ENCODE peak calls at places on chromosomes 11 and 22, in eight cellular contexts. One of them, this sample, is unnamed.

GRCh38 chr22:35229865-35230264 is 27.4 kb upstream of the HMGXB4 start:
- DNase-seq in AG09319: no peak
- DNase-seq in GM23338: no peak
- DNase-seq in mucosa of gallbladder: no peak
- DNase-seq in Right ventricle myocardium superior: no peak
- DNase-seq in activated T-cell treated with anti-CD3 and anti-CD28 coated beads, Interleukin-2, amount 50 U/mL, for 1 hour: no peak
- DNase-seq in kidney epithelial cell: no peak
- DNase-seq in activated effector memory CD4-positive, alpha-beta T cell treated with Interleukin-2 at 50 U/mL for 16 hours: no peak
- DNase-seq in this sample: no peak

GRCh38 chr22:46591890-46592289 is 28.3 kb upstream of the GRAMD4 start:
- DNase-seq in activated T-cell treated with anti-CD3 and anti-CD28 coated beads, Interleukin-2, amount 50 U/mL, for 1 hour: no peak
- DNase-seq in GM23338: no peak
- DNase-seq in Right ventricle myocardium superior: peak
- DNase-seq in activated effector memory CD4-positive, alpha-beta T cell treated with Interleukin-2 at 50 U/mL for 16 hours: no peak
- DNase-seq in AG09319: no peak
- DNase-seq in kidney epithelial cell: no peak
- DNase-seq in mucosa of gallbladder: no peak
- DNase-seq in this sample: no peak

GRCh38 chr22:44964722-44965078 is 45.1 kb downstream of the PHF21B start:
- DNase-seq in GM23338: no peak
- DNase-seq in mucosa of gallbladder: no peak
- DNase-seq in Right ventricle myocardium superior: no peak
- DNase-seq in activated effector memory CD4-positive, alpha-beta T cell treated with Interleukin-2 at 50 U/mL for 16 hours: no peak
- DNase-seq in AG09319: no peak
- DNase-seq in kidney epithelial cell: no peak
- DNase-seq in activated T-cell treated with anti-CD3 and anti-CD28 coated beads, Interleukin-2, amount 50 U/mL, for 1 hour: no peak
- DNase-seq in this sample: no peak

GRCh38 chr11:116053538-116053919 is 549.3 kb upstream of the CADM1 start:
- DNase-seq in Right ventricle myocardium superior: no peak
- DNase-seq in mucosa of gallbladder: no peak
- DNase-seq in GM23338: peak
- DNase-seq in activated T-cell treated with anti-CD3 and anti-CD28 coated beads, Interleukin-2, amount 50 U/mL, for 1 hour: no peak
- DNase-seq in activated effector memory CD4-positive, alpha-beta T cell treated with Interleukin-2 at 50 U/mL for 16 hours: no peak
- DNase-seq in kidney epithelial cell: no peak
- DNase-seq in AG09319: no peak
- DNase-seq in this sample: no peak

GRCh38 chr11:63623513-63624140 is 9.4 kb upstream of the PLAAT3 start:
- DNase-seq in activated effector memory CD4-positive, alpha-beta T cell treated with Interleukin-2 at 50 U/mL for 16 hours: no peak
- DNase-seq in GM23338: no peak
- DNase-seq in AG09319: no peak
- DNase-seq in mucosa of gallbladder: no peak
- DNase-seq in kidney epithelial cell: no peak
- DNase-seq in activated T-cell treated with anti-CD3 and anti-CD28 coated beads, Interleukin-2, amount 50 U/mL, for 1 hour: no peak
- DNase-seq in Right ventricle myocardium superior: no peak
- DNase-seq in this sample: no peak

GRCh38 chr11:818396-819128 is at the start of gene PNPLA2:
- DNase-seq in activated effector memory CD4-positive, alpha-beta T cell treated with Interleukin-2 at 50 U/mL for 16 hours: no peak
- DNase-seq in mucosa of gallbladder: no peak
- DNase-seq in GM23338: peak
- DNase-seq in activated T-cell treated with anti-CD3 and anti-CD28 coated beads, Interleukin-2, amount 50 U/mL, for 1 hour: no peak
- DNase-seq in kidney epithelial cell: no peak
- DNase-seq in Right ventricle myocardium superior: no peak
- DNase-seq in AG09319: no peak
- DNase-seq in this sample: no peak

GRCh38 chr11:89321401-89321800 is 143.7 kb downstream of the TYR start:
- DNase-seq in Right ventricle myocardium superior: no peak
- DNase-seq in activated T-cell treated with anti-CD3 and anti-CD28 coated beads, Interleukin-2, amount 50 U/mL, for 1 hour: no peak
- DNase-seq in kidney epithelial cell: no peak
- DNase-seq in AG09319: no peak
- DNase-seq in GM23338: no peak
- DNase-seq in activated effector memory CD4-positive, alpha-beta T cell treated with Interleukin-2 at 50 U/mL for 16 hours: no peak
- DNase-seq in mucosa of gallbladder: no peak
- DNase-seq in this sample: no peak

GRCh38 chr11:3866836-3867208 is 11.4 kb downstream of the STIM1 start:
- DNase-seq in mucosa of gallbladder: no peak
- DNase-seq in GM23338: no peak
- DNase-seq in kidney epithelial cell: no peak
- DNase-seq in Right ventricle myocardium superior: no peak
- DNase-seq in activated T-cell treated with anti-CD3 and anti-CD28 coated beads, Interleukin-2, amount 50 U/mL, for 1 hour: no peak
- DNase-seq in activated effector memory CD4-positive, alpha-beta T cell treated with Interleukin-2 at 50 U/mL for 16 hours: no peak
- DNase-seq in AG09319: no peak
- DNase-seq in this sample: no peak

GRCh38 chr11:2590131-2590950 is 109.5 kb downstream of the KCNQ1OT1 start:
- DNase-seq in activated effector memory CD4-positive, alpha-beta T cell treated with Interleukin-2 at 50 U/mL for 16 hours: no peak
- DNase-seq in activated T-cell treated with anti-CD3 and anti-CD28 coated beads, Interleukin-2, amount 50 U/mL, for 1 hour: no peak
- DNase-seq in GM23338: no peak
- DNase-seq in Right ventricle myocardium superior: peak
- DNase-seq in AG09319: no peak
- DNase-seq in kidney epithelial cell: no peak
- DNase-seq in mucosa of gallbladder: no peak
- DNase-seq in this sample: no peak

GRCh38 chr22:50104149-50104548 is 14.3 kb downstream of the MOV10L1 start:
- DNase-seq in kidney epithelial cell: no peak
- DNase-seq in activated effector memory CD4-positive, alpha-beta T cell treated with Interleukin-2 at 50 U/mL for 16 hours: no peak
- DNase-seq in Right ventricle myocardium superior: no peak
- DNase-seq in mucosa of gallbladder: no peak
- DNase-seq in activated T-cell treated with anti-CD3 and anti-CD28 coated beads, Interleukin-2, amount 50 U/mL, for 1 hour: no peak
- DNase-seq in AG09319: no peak
- DNase-seq in GM23338: no peak
- DNase-seq in this sample: no peak

GRCh38 chr11:16771350-16772140 is 33.1 kb downstream of the C11orf58 start:
- DNase-seq in Right ventricle myocardium superior: no peak
- DNase-seq in AG09319: no peak
- DNase-seq in GM23338: no peak
- DNase-seq in activated T-cell treated with anti-CD3 and anti-CD28 coated beads, Interleukin-2, amount 50 U/mL, for 1 hour: no peak
- DNase-seq in mucosa of gallbladder: no peak
- DNase-seq in kidney epithelial cell: no peak
- DNase-seq in activated effector memory CD4-positive, alpha-beta T cell treated with Interleukin-2 at 50 U/mL for 16 hours: no peak
- DNase-seq in this sample: no peak

GRCh38 chr11:33984682-33985389 is 66.7 kb upstream of the CAPRIN1 start:
- DNase-seq in GM23338: no peak
- DNase-seq in Right ventricle myocardium superior: no peak
- DNase-seq in kidney epithelial cell: no peak
- DNase-seq in AG09319: no peak
- DNase-seq in activated T-cell treated with anti-CD3 and anti-CD28 coated beads, Interleukin-2, amount 50 U/mL, for 1 hour: no peak
- DNase-seq in mucosa of gallbladder: no peak
- DNase-seq in activated effector memory CD4-positive, alpha-beta T cell treated with Interleukin-2 at 50 U/mL for 16 hours: no peak
- DNase-seq in this sample: no peak

GRCh38 chr11:34198523-34198922 is 93.1 kb downstream of the NAT10 start:
- DNase-seq in kidney epithelial cell: no peak
- DNase-seq in activated effector memory CD4-positive, alpha-beta T cell treated with Interleukin-2 at 50 U/mL for 16 hours: no peak
- DNase-seq in activated T-cell treated with anti-CD3 and anti-CD28 coated beads, Interleukin-2, amount 50 U/mL, for 1 hour: no peak
- DNase-seq in mucosa of gallbladder: no peak
- DNase-seq in AG09319: no peak
- DNase-seq in Right ventricle myocardium superior: no peak
- DNase-seq in GM23338: no peak
- DNase-seq in this sample: peak

GRCh38 chr22:42742940-42743339 is 22.3 kb upstream of the A4GALT start:
- DNase-seq in AG09319: no peak
- DNase-seq in activated T-cell treated with anti-CD3 and anti-CD28 coated beads, Interleukin-2, amount 50 U/mL, for 1 hour: no peak
- DNase-seq in activated effector memory CD4-positive, alpha-beta T cell treated with Interleukin-2 at 50 U/mL for 16 hours: no peak
- DNase-seq in kidney epithelial cell: no peak
- DNase-seq in GM23338: peak
- DNase-seq in Right ventricle myocardium superior: peak
- DNase-seq in mucosa of gallbladder: no peak
- DNase-seq in this sample: no peak

GRCh38 chr11:121416909-121417567 is 35.1 kb upstream of the SORL1 start:
- DNase-seq in kidney epithelial cell: peak
- DNase-seq in mucosa of gallbladder: peak
- DNase-seq in GM23338: no peak
- DNase-seq in Right ventricle myocardium superior: peak
- DNase-seq in activated effector memory CD4-positive, alpha-beta T cell treated with Interleukin-2 at 50 U/mL for 16 hours: peak
- DNase-seq in AG09319: peak
- DNase-seq in activated T-cell treated with anti-CD3 and anti-CD28 coated beads, Interleukin-2, amount 50 U/mL, for 1 hour: peak
- DNase-seq in this sample: peak